ENCODE peak calls at places on chromosomes 12 and 14, in seven cellular contexts. F is HepG2, X is WTC11, S is HCT116, I is HEK293T, C is K562, O is H1. U is an unnamed sample.

GRCh38 chr14:103129301-103130016 is 6.2 kb downstream of the TNFAIP2 start:
- DNase-seq in S (no peak), I (no peak), C (no peak), O (no peak), X (no peak), F (no peak), U (no peak)

GRCh38 chr14:91289464-91289863 is 45.0 kb upstream of the GPR68 start:
- DNase-seq in X (no peak), I (no peak), C (no peak), O (no peak), S (no peak), F (no peak), U (no peak)

GRCh38 chr14:33404054-33404453 is 465.4 kb downstream of the NPAS3 start:
- DNase-seq in F (no peak), O (no peak), I (no peak), X (no peak), S (no peak), C (no peak), U (no peak)

GRCh38 chr12:44827832-44828438 is 48.2 kb downstream of the NELL2 start:
- DNase-seq in C (no peak), X (no peak), F (no peak), O (no peak), S (no peak), I (no peak), U (no peak)

GRCh38 chr12:49645151-49646039 is 22.0 kb downstream of the PRPF40B start:
- DNase-seq in F (no peak), S (no peak), O (no peak), C (no peak), X (no peak), I (no peak), U (no peak)

GRCh38 chr12:111359231-111359913 is 9.5 kb downstream of the PHETA1 start:
- DNase-seq in X (no peak), F (no peak), O (no peak), I (no peak), C (no peak), S (no peak), U (no peak)

GRCh38 chr14:88660056-88660455 is 97.2 kb downstream of the ZC3H14 start:
- DNase-seq in F (peak; percentile 27), C (no peak), I (no peak), O (no peak), S (no peak), X (no peak), U (no peak)

GRCh38 chr12:47558625-47559345 is 147.0 kb downstream of the RPAP3 start:
- DNase-seq in X (no peak), O (no peak), C (no peak), I (no peak), S (no peak), F (no peak), U (no peak)

GRCh38 chr14:24172261-24172860 is 481 bp downstream of the REC8 start:
- DNase-seq in S (no peak), X (peak; percentile 19), F (no peak), O (no peak), C (no peak), I (no peak), U (no peak)

GRCh38 chr14:98217530-98217929 is 1054.5 kb downstream of the BCL11B start:
- DNase-seq in S (no peak), O (no peak), I (no peak), F (no peak), X (no peak), C (no peak), U (no peak)

GRCh38 chr12:89657090-89657489 is 51.5 kb downstream of the ATP2B1 start:
- DNase-seq in O (no peak), F (no peak), S (no peak), I (no peak), X (no peak), C (no peak), U (no peak)

DNA sequence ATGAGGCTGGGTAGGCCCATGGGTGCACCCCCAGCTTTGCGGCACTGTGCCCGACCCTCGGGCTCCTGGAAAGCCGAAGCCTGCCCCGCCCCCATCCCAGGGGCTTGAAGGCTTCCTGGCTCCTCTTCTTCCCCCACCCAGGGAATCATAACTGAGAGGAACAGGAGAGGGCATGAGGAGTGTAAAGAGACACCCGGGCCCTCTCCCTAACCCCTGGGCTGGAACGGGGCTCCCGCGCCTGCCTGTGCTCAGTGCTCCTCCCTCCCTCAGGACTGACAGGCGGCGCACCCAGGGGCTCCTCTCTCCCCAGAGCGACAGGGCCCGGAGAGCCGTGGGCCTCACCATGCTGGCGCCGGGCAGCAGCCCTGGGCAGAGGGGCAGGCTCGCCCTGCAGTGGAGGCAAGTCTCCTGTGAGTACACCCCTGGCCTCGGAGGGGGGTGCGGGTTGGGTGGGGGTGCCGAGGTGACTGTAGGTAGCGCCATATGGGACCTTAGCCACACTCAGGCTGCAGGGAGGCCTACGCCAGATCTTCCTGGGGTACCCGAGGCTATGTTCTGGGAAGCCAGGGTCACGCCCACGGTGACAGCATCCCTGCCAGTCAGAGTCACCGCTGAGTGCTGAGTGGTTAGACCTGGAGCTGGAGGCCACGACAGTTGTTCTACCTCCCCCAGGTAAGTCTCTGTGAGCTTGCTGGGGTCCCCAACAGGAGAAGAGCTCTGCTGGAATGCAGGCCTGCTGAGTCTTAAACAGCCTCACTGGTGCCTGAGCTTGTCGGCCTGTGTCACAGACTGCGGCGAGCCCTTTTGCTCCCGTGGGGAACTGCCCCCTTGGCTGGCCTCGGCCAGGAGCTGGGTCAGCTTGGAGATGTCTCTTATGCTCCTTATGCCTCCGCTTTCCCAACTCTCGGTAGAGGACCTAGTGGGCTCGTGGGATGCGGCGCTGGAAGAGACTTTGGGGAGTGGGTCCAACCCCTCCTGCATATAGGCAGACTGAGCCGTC is 7.7 kb downstream of the LRTM2 start:
- DNase-seq in C (no peak), F (no peak), I (no peak), X (no peak), O (no peak), S (no peak), U (no peak)
- TF ChIP-seq SP1 in C (no peak), F (no peak), I (no peak), X (no peak), O (no peak), S (no peak), U (no peak)

GRCh38 chr12:120994589-120995337 is 16.4 kb downstream of the HNF1A start:
- DNase-seq in O (no peak), S (peak; percentile 29), I (no peak), C (no peak), F (no peak), X (no peak), U (no peak)

GRCh38 chr12:120999191-121000120 is 16.8 kb downstream of the C12orf43 start:
- DNase-seq in F (no peak), I (no peak), O (peak; percentile 38), S (no peak), X (peak; percentile 81), C (peak; percentile 53), U (no peak)

GRCh38 chr12:120996133-120996746 is 17.9 kb downstream of the HNF1A start:
- DNase-seq in F (no peak), S (no peak), C (no peak), X (no peak), I (no peak), O (no peak), U (no peak)

GRCh38 chr12:120998435-120998834 is 17.9 kb downstream of the C12orf43 start:
- DNase-seq in C (no peak), I (no peak), X (no peak), S (no peak), O (no peak), F (no peak), U (no peak)

GRCh38 chr12:120997448-120997847 is 18.8 kb downstream of the C12orf43 start:
- DNase-seq in S (no peak), X (no peak), F (no peak), O (no peak), I (no peak), C (no peak), U (no peak)
- TF ChIP-seq SP1 in S (no peak), X (no peak), F (no peak), O (no peak), I (no peak), C (no peak), U (no peak)

DNA sequence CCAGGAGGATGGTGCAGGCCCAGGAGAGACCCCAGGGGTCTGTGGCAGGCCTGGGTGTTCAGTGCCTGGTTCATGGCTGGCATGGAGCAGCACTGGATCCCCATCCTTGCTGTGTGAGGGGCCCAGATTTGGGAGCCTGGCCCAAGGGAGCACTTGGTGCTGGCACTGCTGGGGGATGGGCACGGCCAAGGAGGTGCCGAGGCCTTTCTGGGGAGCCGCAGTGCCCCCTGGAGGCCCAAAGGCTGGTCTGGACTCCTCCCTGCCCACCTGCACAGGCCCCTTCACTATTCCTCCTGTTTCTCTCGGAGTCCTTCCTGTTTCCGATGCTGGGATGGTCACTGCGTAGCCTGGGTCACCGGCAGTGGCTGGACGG is 48.6 kb downstream of the LRCOL1 start:
- DNase-seq in S (no peak), F (no peak), X (peak; percentile 77), O (no peak), I (peak; percentile 43), C (peak; percentile 46), U (no peak)
- TF ChIP-seq SP1 in S (no peak), F (no peak), X (no peak), O (no peak), I (no peak), C (no peak), U (no peak)

GRCh38 chr12:120376009-120376408 is 7.0 kb upstream of the MSI1 start:
- DNase-seq in O (no peak), S (no peak), I (no peak), F (no peak), C (no peak), X (no peak), U (no peak)
- TF ChIP-seq SP1 in O (no peak), S (no peak), I (no peak), F (no peak), C (no peak), X (no peak), U (no peak)